ENCODE peak calls at places on chromosomes 13 and 19, in nine cellular contexts. P is PC-3; M is brain microvascular endothelial cell; J is activated gamma-delta T cell treated with anti-CD3 and anti-CD28 coated beads, Interleukin-2, amount 50 U/mL, for 16 hours; G is G401; L is stimulated activated CD8-positive, alpha-beta memory T cell treated with anti-CD3 and anti-CD28 coated beads, Interleukin-2, amount 100 ng/mL, for 48 hours; H is activated B cell treated with CpG ODN at 0.5 μM for 24 hours; C is activated CD8-positive, alpha-beta T cell treated with anti-CD3 and anti-CD28 coated beads, Interleukin-2, amount 10 ng/mL, durations not matched to agents 7 days and 5 days; N is dermis blood vessel endothelial cell. R is an unnamed sample.

GRCh38 chr13:113846639-113847318 is 17.1 kb downstream of the GAS6 start:
- DNase-seq in G (no peak), M (no peak), C (peak; percentile 58), P (no peak), H (no peak), L (no peak), N (no peak), J (peak; percentile 24), R (no peak)

GRCh38 chr19:49677232-49677881 is at the start of gene PRMT1:
- DNase-seq in M (no peak), C (no peak), G (no peak), J (peak; percentile 24), N (peak; percentile 57), L (peak; percentile 34), H (peak; percentile 71), P (peak; percentile 47), R (no peak)

GRCh38 chr19:1992759-1993260 is 22.7 kb downstream of the BTBD2 start:
- DNase-seq in J (no peak), G (no peak), P (peak; percentile 13), L (no peak), M (no peak), H (no peak), N (peak; percentile 24), C (no peak), R (no peak)

GRCh38 chr19:51354103-51354741 is 12.0 kb downstream of the ETFB start:
- DNase-seq in G (no peak), N (no peak), L (no peak), J (no peak), P (no peak), H (no peak), M (peak; percentile 14), C (no peak), R (no peak)

GRCh38 chr13:45119469-45119989 is 781 bp upstream of the GTF2F2 start:
- DNase-seq in C (peak; percentile 72), L (peak; percentile 34), N (peak; percentile 43), M (peak; percentile 48), G (no peak), J (peak; percentile 59), P (no peak), H (peak; percentile 16), R (peak; percentile 22)

GRCh38 chr13:98664047-98664446 is 87.1 kb upstream of the STK24 start:
- DNase-seq in H (no peak), G (no peak), C (no peak), J (peak; percentile 15), P (peak; percentile 77), M (peak; percentile 89), N (peak; percentile 19), L (peak; percentile 50), R (peak; percentile 80)

GRCh38 chr13:49811527-49811908 is 19.0 kb upstream of the KPNA3 start:
- DNase-seq in L (no peak), J (no peak), H (no peak), P (no peak), C (no peak), G (no peak), N (no peak), M (no peak), R (no peak)

GRCh38 chr13:92175330-92175729 is 776.9 kb downstream of the GPC5 start:
- DNase-seq in C (peak; percentile 20), H (no peak), J (no peak), G (peak; percentile 2), M (peak; percentile 78), L (no peak), N (peak; percentile 23), P (peak; percentile 43), R (peak; percentile 22)

GRCh38 chr19:48600679-48601382 is 5.7 kb upstream of the SPACA4 start:
- DNase-seq in N (no peak), M (no peak), L (no peak), H (no peak), C (no peak), P (no peak), G (no peak), J (no peak), R (no peak)

GRCh38 chr13:25860862-25861261 is 191.0 kb downstream of the SHISA2 start:
- DNase-seq in P (peak; percentile 87), H (no peak), M (peak; percentile 65), C (no peak), N (no peak), J (no peak), G (no peak), L (no peak), R (no peak)

GRCh38 chr19:41299755-41300089 is 10.2 kb upstream of the CCDC97 start:
- DNase-seq in N (peak; percentile 72), P (no peak), G (no peak), C (peak; percentile 47), L (no peak), H (no peak), M (peak; percentile 78), J (peak; percentile 42), R (no peak)

GRCh38 chr19:679418-680286 is 3.5 kb downstream of the FSTL3 start:
- DNase-seq in J (no peak), C (peak; percentile 34), P (peak; percentile 38), M (no peak), H (peak; percentile 37), L (no peak), N (peak; percentile 65), G (no peak), R (peak; percentile 78)

GRCh38 chr19:28887920-28888618 is 324.9 kb downstream of the UQCRFS1 start:
- DNase-seq in M (no peak), C (no peak), H (no peak), N (no peak), G (no peak), J (no peak), L (no peak), P (no peak), R (no peak)

GRCh38 chr19:30371157-30371845 is 883 bp upstream of the ZNF536 start:
- DNase-seq in G (no peak), C (no peak), J (no peak), L (no peak), P (no peak), N (no peak), H (no peak), M (no peak), R (no peak)

GRCh38 chr19:19115954-19116353 is 22.3 kb downstream of the TMEM161A start:
- DNase-seq in L (peak; percentile 41), J (no peak), P (peak; percentile 25), N (peak; percentile 59), G (no peak), C (peak; percentile 56), H (peak; percentile 38), M (no peak), R (peak; percentile 37)

GRCh38 chr13:24983094-24983493 is 112.8 kb upstream of the PABPC3 start:
- DNase-seq in M (no peak), P (no peak), H (no peak), G (no peak), L (no peak), J (no peak), C (no peak), N (no peak), R (no peak)

GRCh38 chr19:50152578-50152977 is 10.5 kb downstream of the IZUMO2 start:
- DNase-seq in N (no peak), M (no peak), J (no peak), G (no peak), P (no peak), L (no peak), H (no peak), C (no peak), R (peak; percentile 48)

GRCh38 chr13:108615241-108615640 is 14.2 kb upstream of the MYO16 start:
- DNase-seq in G (no peak), M (no peak), N (no peak), H (no peak), J (no peak), P (no peak), C (no peak), L (no peak), R (no peak)

GRCh38 chr19:28874742-28875141 is 338.2 kb downstream of the UQCRFS1 start:
- DNase-seq in M (no peak), H (no peak), N (no peak), C (no peak), P (no peak), J (no peak), G (no peak), L (no peak), R (no peak)

GRCh38 chr13:86383151-86383550 is 583.9 kb upstream of the SLITRK6 start:
- DNase-seq in L (no peak), J (no peak), M (no peak), N (no peak), C (no peak), G (peak; percentile 78), H (no peak), P (no peak), R (no peak)

GRCh38 chr13:36418022-36418805 is 14.1 kb upstream of the CCNA1 start:
- DNase-seq in N (peak; percentile 61), P (peak; percentile 57), G (no peak), J (no peak), C (no peak), H (no peak), L (no peak), M (peak; percentile 64), R (no peak)

GRCh38 chr13:50720856-50721663 is 122.4 kb downstream of the DLEU7 start:
- DNase-seq in G (no peak), J (no peak), C (no peak), H (no peak), N (no peak), L (no peak), P (no peak), M (no peak), R (no peak)

GRCh38 chr13:96279904-96280303 is 190.0 kb downstream of the HS6ST3 start:
- DNase-seq in P (no peak), H (no peak), L (no peak), G (no peak), C (no peak), M (no peak), N (no peak), J (no peak), R (no peak)

R was measured in H54.